ENCODE peak calls at places on chromosomes 4 and X, in six cellular contexts. E is WTC11; K is fibroblast of lung; D is mesothelial cell of epicardium; C is CD8-positive, alpha-beta T cell; H is CD4-positive, alpha-beta T cell. Y is an unnamed sample.

GRCh38 chr4:38710053-38710452 is 46.1 kb downstream of the KLF3 start:
- DNase-seq in E (no peak), C (no peak), D (no peak), K (no peak), H (no peak), Y (no peak)

GRCh38 chrX:136086521-136086920 is 60.8 kb upstream of the FHL1 start:
- DNase-seq in H (no peak), E (no peak), D (no peak), C (no peak), K (peak; percentile 53), Y (no peak)

GRCh38 chr4:154467886-154468285 is 23.7 kb downstream of the DCHS2 start:
- DNase-seq in K (peak; percentile 14), C (no peak), E (no peak), H (no peak), D (no peak), Y (peak; percentile 14)

GRCh38 chrX:10050481-10050880 is 83.3 kb downstream of the CLDN34 start:
- DNase-seq in C (no peak), H (no peak), E (peak; percentile 65), K (peak; percentile 74), D (no peak), Y (no peak)

GRCh38 chr4:76535603-76536380 is 100.8 kb downstream of the SHROOM3 start:
- DNase-seq in E (no peak), H (no peak), D (no peak), C (no peak), K (peak; percentile 86), Y (peak; percentile 68)

GRCh38 chrX:134935286-134935685 is 55.5 kb upstream of the SMIM10 start:
- DNase-seq in E (no peak), H (no peak), C (no peak), K (peak; percentile 44), D (no peak), Y (peak; percentile 6)

GRCh38 chrX:44462851-44463250 is 79.8 kb downstream of the FUNDC1 start:
- DNase-seq in C (no peak), E (no peak), H (no peak), K (peak; percentile 53), D (no peak), Y (peak; percentile 19)

GRCh38 chr4:184437988-184438774 is 36.2 kb downstream of the IRF2 start:
- DNase-seq in E (no peak), C (no peak), D (no peak), H (no peak), K (no peak), Y (no peak)

GRCh38 chrX:103774070-103774642 is 2.5 kb upstream of the PLP1 start:
- DNase-seq in K (peak; percentile 25), D (no peak), H (no peak), E (no peak), C (no peak), Y (peak; percentile 52)

GRCh38 chrX:151085207-151085606 is 91.2 kb upstream of the GPR50 start:
- DNase-seq in C (no peak), H (no peak), E (no peak), D (no peak), K (no peak), Y (no peak)

GRCh38 chrX:124373348-124373747 is 27.0 kb downstream of the SH2D1A start:
- DNase-seq in E (no peak), H (no peak), C (no peak), K (no peak), D (no peak), Y (no peak)

GRCh38 chr4:184255917-184256642 is 38.4 kb upstream of the ENPP6 start:
- DNase-seq in H (no peak), E (no peak), D (no peak), K (no peak), C (no peak), Y (no peak)

GRCh38 chrX:46703980-46704379 is 54.9 kb downstream of the SLC9A7 start:
- DNase-seq in D (no peak), E (no peak), C (no peak), H (no peak), K (peak; percentile 43), Y (peak; percentile 45)

GRCh38 chr4:55312491-55313101 is 33.4 kb upstream of the SRD5A3 start:
- DNase-seq in D (no peak), C (peak; percentile 37), H (peak; percentile 5), K (peak; percentile 49), E (peak; percentile 40), Y (peak; percentile 79)

GRCh38 chr4:82803746-82804145 is 5.2 kb upstream of the SCD5 start:
- DNase-seq in D (no peak), K (no peak), E (no peak), H (no peak), C (no peak), Y (no peak)

GRCh38 chrX:39497717-39498265 is 600.0 kb downstream of the BCOR start:
- DNase-seq in C (no peak), K (no peak), H (no peak), E (no peak), D (no peak), Y (no peak)

GRCh38 chr4:136741468-136741867 is 790.8 kb downstream of the PCDH18 start:
- DNase-seq in K (peak; percentile 38), H (no peak), C (no peak), E (no peak), D (no peak), Y (no peak)

GRCh38 chrX:2965965-2966364 is 36.8 kb upstream of the ARSD start:
- DNase-seq in H (no peak), E (no peak), K (no peak), C (no peak), D (no peak), Y (no peak)

GRCh38 chrX:16920116-16920515 is 26.3 kb upstream of the REPS2 start:
- DNase-seq in C (no peak), E (no peak), D (no peak), K (no peak), H (no peak), Y (no peak)

GRCh38 chr4:173365359-173365996 is 5.3 kb upstream of the SAP30 start:
- DNase-seq in K (no peak), H (no peak), C (no peak), E (no peak), D (no peak), Y (no peak)

GRCh38 chrX:14448406-14448805 is 80.9 kb upstream of the GLRA2 start:
- DNase-seq in C (no peak), D (no peak), E (no peak), K (no peak), H (no peak), Y (no peak)

DNA sequence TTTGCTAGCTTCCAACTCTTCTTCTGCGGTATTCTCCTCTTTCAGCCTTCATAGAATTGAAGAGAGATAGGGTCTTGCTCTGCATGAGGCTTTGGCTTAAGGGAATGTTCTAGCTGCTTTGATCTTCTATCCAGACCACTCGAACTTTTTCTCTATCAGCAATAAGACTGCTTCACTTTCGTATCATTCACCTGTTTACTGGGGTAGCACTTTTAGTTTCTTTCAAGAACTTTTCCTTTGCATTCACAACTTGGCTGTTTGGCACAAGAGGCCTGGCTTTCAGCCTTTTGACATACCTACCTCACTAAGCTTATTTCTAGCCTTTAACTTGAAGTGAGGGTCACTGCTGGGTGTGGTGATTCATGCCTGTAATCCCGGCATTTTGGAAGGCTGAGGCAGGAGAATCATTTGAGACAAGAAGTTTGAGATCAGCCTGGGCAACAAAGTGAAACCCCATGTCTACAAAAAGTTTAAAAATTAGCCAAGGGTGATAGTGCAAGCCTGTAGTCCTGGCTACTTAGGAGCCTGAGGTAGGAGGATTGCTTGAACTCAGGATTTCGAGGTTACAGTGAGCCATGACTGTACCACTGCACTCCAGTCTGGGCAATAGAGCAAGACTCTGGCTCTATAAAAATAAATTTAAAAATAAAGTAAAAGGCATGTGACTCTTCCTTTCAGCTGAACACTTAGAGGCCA is 47.1 kb upstream of the HPGDS start:
- DNase-seq in H (no peak), C (no peak), E (no peak), K (no peak), D (no peak), Y (no peak)
- TF ChIP-seq CTCF in H (no peak), C (no peak), E (no peak), K (no peak), D (no peak), Y (no peak)

DNA sequence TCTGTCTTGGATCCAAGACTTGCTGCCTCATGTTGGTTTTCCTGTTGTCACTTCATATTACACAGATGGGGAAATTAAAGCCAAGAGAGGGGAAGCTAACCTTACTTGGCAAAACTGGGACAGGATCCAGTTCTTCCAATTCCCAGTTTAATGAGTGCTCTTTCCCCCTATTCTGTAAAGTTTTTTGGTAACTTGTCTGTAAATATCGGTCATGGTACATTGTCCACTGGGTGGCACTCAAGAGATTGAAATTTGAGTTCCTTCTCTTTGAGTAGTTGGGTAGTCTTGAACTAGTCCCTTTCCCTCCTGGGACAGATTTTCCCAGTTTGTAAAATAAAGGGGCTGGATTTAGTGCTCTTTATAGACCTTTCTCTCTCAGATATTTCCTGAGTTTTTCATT is 12.4 kb upstream of the EOLA2 start:
- DNase-seq in C (no peak), D (no peak), K (peak; percentile 39), H (no peak), E (no peak), Y (peak; percentile 63)
- TF ChIP-seq CTCF in C (no peak), D (peak; percentile 29), K (peak; percentile 28), H (no peak), E (no peak), Y (peak; percentile 61)

GRCh38 chr4:1052231-1052671 is 40.8 kb downstream of the FGFRL1 start:
- DNase-seq in K (no peak), D (no peak), E (no peak), H (no peak), C (no peak), Y (no peak)

GRCh38 chr4:1051472-1051871 is 40.0 kb downstream of the FGFRL1 start:
- DNase-seq in E (no peak), H (no peak), K (no peak), C (no peak), D (no peak), Y (peak; percentile 22)

GRCh38 chr4:1049591-1049905 is 38.1 kb downstream of the FGFRL1 start:
- DNase-seq in D (no peak), K (no peak), H (no peak), E (no peak), C (no peak), Y (no peak)

GRCh38 chr4:1048781-1049590 is 37.6 kb downstream of the FGFRL1 start:
- DNase-seq in H (no peak), E (no peak), C (no peak), K (no peak), D (no peak), Y (no peak)

GRCh38 chr4:1050486-1051213 is 39.2 kb downstream of the FGFRL1 start:
- DNase-seq in H (no peak), E (peak; percentile 80), D (no peak), K (no peak), C (no peak), Y (no peak)
- TF ChIP-seq CTCF in H (no peak), E (peak; percentile 60), D (peak; percentile 21), K (peak; percentile 23), C (no peak), Y (peak; percentile 24)

GRCh38 chr4:100062921-100063320 is 112.8 kb upstream of the H2AZ1 start:
- DNase-seq in C (no peak), H (no peak), D (no peak), K (peak; percentile 33), E (no peak), Y (no peak)

GRCh38 chr4:100061835-100062234 is 111.8 kb upstream of the H2AZ1 start:
- DNase-seq in D (no peak), E (no peak), K (peak; percentile 23), C (no peak), H (no peak), Y (no peak)

GRCh38 chr4:100059467-100059866 is 109.4 kb upstream of the H2AZ1 start:
- DNase-seq in K (no peak), C (no peak), H (no peak), D (no peak), E (no peak), Y (no peak)

GRCh38 chr4:100060765-100061416 is 110.8 kb upstream of the H2AZ1 start:
- DNase-seq in D (no peak), C (no peak), H (no peak), K (no peak), E (no peak), Y (no peak)

GRCh38 chr4:100063355-100063754 is 113.3 kb upstream of the H2AZ1 start:
- DNase-seq in E (no peak), K (no peak), C (no peak), D (no peak), H (no peak), Y (no peak)
- TF ChIP-seq CTCF in E (no peak), K (no peak), C (no peak), D (no peak), H (peak; percentile 28), Y (no peak)